ENCODE peak calls at places on chromosomes 5 and 9, in eight cellular contexts. R is fibroblast of mammary gland, Q is gastrocnemius medialis, N is posterior cingulate gyrus, V is nephron progenitor cell, C is H1, E is T47D, B is globus pallidus. X is an unnamed sample.
A peak's percentile ranks its signal among the peaks of the same experiment; 100 is the strongest.

GRCh38 chr9:130963337-130963908 is 24.4 kb upstream of the FIBCD1 start:
- DNase-seq in R (no peak), Q (no peak), N (no peak), V (no peak), C (no peak), E (no peak), B (no peak), X (no peak)

GRCh38 chr9:70531286-70531685 is 116.8 kb upstream of the KLF9 start:
- DNase-seq in R (peak; percentile 30), Q (no peak), N (no peak), V (no peak), C (no peak), E (no peak), B (no peak), X (no peak)

GRCh38 chr5:151569132-151570046 is 21.7 kb downstream of the FAT2 start:
- DNase-seq in R (peak; percentile 51), Q (no peak), N (no peak), V (no peak), C (no peak), E (no peak), B (no peak), X (peak; percentile 49)

GRCh38 chr5:160318409-160318808 is 6.0 kb upstream of the CCNJL start:
- DNase-seq in R (no peak), Q (no peak), N (no peak), V (no peak), C (no peak), E (no peak), B (no peak), X (no peak)

GRCh38 chr5:74432240-74432639 is 208.3 kb downstream of the ENC1 start:
- DNase-seq in R (no peak), Q (no peak), N (no peak), V (no peak), C (no peak), E (peak; percentile 32), B (no peak), X (no peak)

GRCh38 chr5:32531885-32532520 is 53.4 kb upstream of the SUB1 start:
- DNase-seq in R (peak; percentile 71), Q (no peak), N (no peak), V (no peak), C (peak; percentile 13), E (no peak), B (no peak), X (peak; percentile 78)

GRCh38 chr5:169719360-169720314 is 82.6 kb downstream of the DOCK2 start:
- DNase-seq in R (no peak), Q (no peak), N (no peak), V (no peak), C (no peak), E (no peak), B (no peak), X (no peak)

GRCh38 chr5:68994645-68995044 is 99.2 kb upstream of the SLC30A5 start:
- DNase-seq in R (no peak), Q (no peak), N (no peak), V (no peak), C (no peak), E (no peak), B (no peak), X (no peak)

GRCh38 chr5:87949665-87950640 is 318.7 kb downstream of the TMEM161B start:
- DNase-seq in R (no peak), Q (no peak), N (peak; percentile 20), V (no peak), C (no peak), E (no peak), B (peak; percentile 93), X (no peak)

GRCh38 chr5:172816887-172817418 is 17.1 kb upstream of the ERGIC1 start:
- DNase-seq in R (peak; percentile 94), Q (no peak), N (no peak), V (no peak), C (no peak), E (no peak), B (no peak), X (peak; percentile 40)

GRCh38 chr9:134208310-134208841 is 44.0 kb upstream of the RNU6ATAC start:
- DNase-seq in R (peak; percentile 63), Q (peak; percentile 96), N (no peak), V (no peak), C (no peak), E (no peak), B (no peak), X (no peak)

GRCh38 chr9:6944093-6944551 is 186.3 kb downstream of the KDM4C start:
- DNase-seq in R (peak; percentile 89), Q (no peak), N (no peak), V (no peak), C (no peak), E (no peak), B (no peak), X (no peak)

X was measured in ACHN.